ENCODE peak calls at places on chromosomes 4 and X, in five cellular contexts. J is SK-N-SH, B is hepatocyte, H is PC-3, G is neural progenitor cell. T is an unnamed sample.

GRCh38 chr4:174244441-174244840 is 39.0 kb downstream of the FBXO8 start:
- DNase-seq in J (no peak), B (no peak), H (peak; percentile 35), G (no peak), T (no peak)

GRCh38 chr4:20645231-20645630 is 55.0 kb upstream of the PACRGL start:
- DNase-seq in J (no peak), B (no peak), H (peak; percentile 8), G (no peak), T (no peak)

GRCh38 chrX:10615931-10616780 is 4.2 kb downstream of the MID1 start:
- DNase-seq in J (peak; percentile 67), B (peak; percentile 61), H (peak; percentile 69), G (peak; percentile 75), T (peak; percentile 68)

GRCh38 chrX:103674531-103675454 is 11.7 kb downstream of the MORF4L2 start:
- DNase-seq in J (no peak), B (no peak), H (no peak), G (peak; percentile 49), T (peak; percentile 11)

GRCh38 chrX:39772057-39772832 is 325.5 kb downstream of the BCOR start:
- DNase-seq in J (no peak), B (peak; percentile 75), H (peak; percentile 75), G (no peak), T (peak; percentile 71)

GRCh38 chr4:73452953-73453700 is 17.1 kb downstream of the AFP start:
- DNase-seq in J (no peak), B (peak; percentile 47), H (no peak), G (peak; percentile 41), T (peak; percentile 68)

GRCh38 chr4:2930135-2930805 is 32.9 kb downstream of the NOP14 start:
- DNase-seq in J (no peak), B (peak; percentile 31), H (no peak), G (no peak), T (no peak)

GRCh38 chr4:101019313-101019712 is 328.0 kb downstream of the PPP3CA start:
- DNase-seq in J (no peak), B (no peak), H (no peak), G (no peak), T (no peak)

GRCh38 chr4:120009731-120010130 is 56.9 kb downstream of the MAD2L1 start:
- DNase-seq in J (no peak), B (peak; percentile 15), H (peak; percentile 86), G (no peak), T (no peak)

GRCh38 chr4:37737456-37737855 is 51.3 kb upstream of the RELL1 start:
- DNase-seq in J (no peak), B (no peak), H (peak; percentile 73), G (no peak), T (no peak)

GRCh38 chr4:30350288-30350687 is 369.9 kb upstream of the PCDH7 start:
- DNase-seq in J (no peak), B (no peak), H (no peak), G (no peak), T (no peak)

GRCh38 chr4:39166670-39167069 is 15.7 kb upstream of the WDR19 start:
- DNase-seq in J (no peak), B (no peak), H (no peak), G (no peak), T (no peak)

GRCh38 chr4:147879676-147880075 is 147.8 kb downstream of the ARHGAP10 start:
- DNase-seq in J (no peak), B (no peak), H (no peak), G (no peak), T (no peak)

GRCh38 chrX:39327255-39327654 is 526.0 kb downstream of the MID1IP1 start:
- DNase-seq in J (no peak), B (no peak), H (no peak), G (no peak), T (no peak)

GRCh38 chr4:145937990-145938611 is 522 bp downstream of the ZNF827 start:
- DNase-seq in J (peak; percentile 60), B (peak; percentile 63), H (peak; percentile 35), G (peak; percentile 60), T (peak; percentile 80)

GRCh38 chr4:186790630-186791029 is 67.0 kb upstream of the FAT1 start:
- DNase-seq in J (no peak), B (no peak), H (peak; percentile 45), G (no peak), T (no peak)

GRCh38 chrX:720858-721257 is 90.3 kb downstream of the SHOX start:
- DNase-seq in J (no peak), B (no peak), H (no peak), G (no peak), T (no peak)

GRCh38 chr4:25509656-25510055 is 132.6 kb downstream of the ANAPC4 start:
- DNase-seq in J (no peak), B (no peak), H (peak; percentile 2), G (no peak), T (no peak)

GRCh38 chrX:47232803-47233332 is at the start of gene USP11:
- DNase-seq in J (peak; percentile 78), B (peak; percentile 83), H (peak; percentile 17), G (peak; percentile 83), T (peak; percentile 64)

GRCh38 chr4:56345461-56345860 is 41.8 kb downstream of the AASDH start:
- DNase-seq in J (no peak), B (no peak), H (no peak), G (no peak), T (no peak)

GRCh38 chr4:18930487-18930886 is 908.9 kb upstream of the LCORL start:
- DNase-seq in J (peak; percentile 0), B (no peak), H (no peak), G (no peak), T (no peak)

GRCh38 chr4:82099863-82100579 is 273.8 kb downstream of the HNRNPD start:
- DNase-seq in J (no peak), B (peak; percentile 13), H (no peak), G (no peak), T (no peak)

GRCh38 chr4:39324446-39324845 is 41.7 kb downstream of the RFC1 start:
- DNase-seq in J (no peak), B (no peak), H (no peak), G (no peak), T (no peak)

GRCh38 chrX:153059191-153060094 is 3.2 kb downstream of the PNMA3 start:
- DNase-seq in J (no peak), B (no peak), H (no peak), G (no peak), T (no peak)

GRCh38 chrX:19715711-19716638 is 171.4 kb downstream of the SH3KBP1 start:
- DNase-seq in J (no peak), B (no peak), H (no peak), G (no peak), T (no peak)

GRCh38 chr4:140673729-140674128 is 82.5 kb downstream of the TBC1D9 start:
- DNase-seq in J (peak; percentile 79), B (peak; percentile 26), H (no peak), G (no peak), T (no peak)

GRCh38 chrX:136268051-136269048 is 17.1 kb upstream of the MAP7D3 start:
- DNase-seq in J (peak; percentile 48), B (peak; percentile 44), H (peak; percentile 67), G (peak; percentile 24), T (peak; percentile 48)

GRCh38 chrX:13376857-13377441 is 57.1 kb upstream of the ATXN3L start:
- DNase-seq in J (peak; percentile 8), B (peak; percentile 72), H (peak; percentile 71), G (no peak), T (no peak)

GRCh38 chrX:141220342-141221008 is 21.8 kb downstream of the SPANXC start:
- DNase-seq in J (no peak), B (peak; percentile 6), H (peak; percentile 92), G (no peak), T (no peak)

GRCh38 chrX:10168226-10168625 is 11.5 kb downstream of the CLCN4 start:
- DNase-seq in J (no peak), B (no peak), H (no peak), G (no peak), T (no peak)

GRCh38 chr4:96642486-96642885 is 802.6 kb downstream of the PDHA2 start:
- DNase-seq in J (no peak), B (no peak), H (no peak), G (peak; percentile 29), T (peak; percentile 56)

GRCh38 chr4:35565640-35566039 is 678.7 kb downstream of the ARAP2 start:
- DNase-seq in J (no peak), B (no peak), H (no peak), G (no peak), T (peak; percentile 17)

GRCh38 chrX:3493605-3494004 is 147.2 kb upstream of the MXRA5 start:
- DNase-seq in J (no peak), B (no peak), H (no peak), G (no peak), T (no peak)

GRCh38 chrX:83511208-83511607 is 3.1 kb downstream of the POU3F4 start:
- DNase-seq in J (peak; percentile 21), B (no peak), H (no peak), G (peak; percentile 73), T (peak; percentile 41)

GRCh38 chr4:143399113-143399949 is 62.7 kb downstream of the GAB1 start:
- DNase-seq in J (peak; percentile 27), B (peak; percentile 40), H (peak; percentile 75), G (peak; percentile 54), T (peak; percentile 80)

GRCh38 chrX:11374570-11374969 is 81.4 kb downstream of the AMELX start:
- DNase-seq in J (no peak), B (no peak), H (peak; percentile 86), G (no peak), T (no peak)

GRCh38 chr4:184255917-184256642 is 38.4 kb upstream of the ENPP6 start:
- DNase-seq in J (no peak), B (no peak), H (no peak), G (no peak), T (no peak)

GRCh38 chr4:60463846-60464502 is 736.2 kb upstream of the ADGRL3 start:
- DNase-seq in J (no peak), B (no peak), H (peak; percentile 70), G (peak; percentile 12), T (peak; percentile 61)
- TF ChIP-seq CTCF in J (peak; percentile 25), B (no peak), H (peak; percentile 81), G (peak; percentile 39), T (peak; percentile 59)

GRCh38 chr4:139532951-139533350 is 23.1 kb downstream of the SETD7 start:
- DNase-seq in J (no peak), B (no peak), H (no peak), G (no peak), T (no peak)
- H3K4me3 ChIP-seq in J (no peak overlapping the region), B (no peak overlapping the region), H (no peak overlapping the region), G (no peak overlapping the region), T (no peak overlapping the region)

GRCh38 chrX:8984231-8984630 is 49.7 kb downstream of the FAM9B start:
- DNase-seq in J (no peak), B (no peak), H (no peak), G (no peak), T (no peak)

GRCh38 chrX:8988456-8988855 is 45.5 kb downstream of the FAM9B start:
- DNase-seq in J (no peak), B (peak; percentile 51), H (peak; percentile 61), G (peak; percentile 3), T (peak; percentile 1)

GRCh38 chrX:8987672-8988250 is 46.2 kb downstream of the FAM9B start:
- DNase-seq in J (no peak), B (peak; percentile 9), H (no peak), G (no peak), T (no peak)
- TF ChIP-seq EZH2phosphoT487 in J (no peak), B (no peak), H (no peak), G (no peak), T (no peak)

DNA sequence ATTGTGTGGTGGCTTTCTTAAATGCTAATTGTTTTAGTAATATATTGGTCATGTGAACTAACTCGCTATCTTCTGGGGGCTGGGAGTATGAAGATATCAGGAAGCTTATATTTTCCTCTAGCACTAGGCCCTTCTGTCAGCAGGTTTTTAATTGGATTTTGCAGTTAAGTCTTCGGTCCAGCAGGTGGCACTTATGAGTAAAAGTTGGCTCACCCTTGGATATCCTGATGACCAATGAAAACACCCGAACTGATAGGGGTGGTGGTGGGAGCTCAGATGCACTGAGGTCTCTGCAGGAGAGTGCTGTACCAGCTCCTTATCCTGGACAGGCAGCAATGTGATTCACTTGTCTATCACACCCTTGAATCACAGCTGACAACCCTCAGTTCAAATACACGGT is 1365.8 kb upstream of the DIAPH2 start:
- DNase-seq in J (peak; percentile 31), B (peak; percentile 11), H (peak; percentile 14), G (peak; percentile 52), T (peak; percentile 62)
- TF ChIP-seq CTCF in J (peak; percentile 63), B (peak; percentile 15), H (peak; percentile 39), G (peak; percentile 61), T (peak; percentile 58)

T was measured in GM23338.